ENCODE peak calls at places on chromosome 17, in seven cellular contexts. K is cardiac fibroblast, W is adrenal gland, L is spleen, E is mesothelial cell of epicardium, N is AG10803, F is HFFc6. Z is an unnamed sample.

GRCh38 chr17:30586818-30587595 is 109.8 kb downstream of the GOSR1 start:
- DNase-seq in W (peak), L (no peak), K (peak), N (peak), F (peak), E (no peak), Z (peak)

GRCh38 chr17:50218071-50218759 is 16.8 kb upstream of the COL1A1 start:
- DNase-seq in E (no peak), L (no peak), W (no peak), K (peak), N (peak), F (no peak), Z (no peak)

GRCh38 chr17:49013311-49014205 is 16.4 kb downstream of the IGF2BP1 start:
- DNase-seq in L (no peak), F (no peak), K (peak), N (peak), W (no peak), E (no peak), Z (no peak)

GRCh38 chr17:75244133-75244866 is 17.1 kb downstream of the GGA3 start:
- DNase-seq in N (no peak), L (peak), E (no peak), W (no peak), F (no peak), K (no peak), Z (no peak)

GRCh38 chr17:35725917-35726608 is 5.4 kb upstream of the RASL10B start:
- DNase-seq in F (no peak), K (peak), L (no peak), E (no peak), W (no peak), N (peak), Z (peak)

GRCh38 chr17:19787733-19788357 is 39.7 kb upstream of the ALDH3A1 start:
- DNase-seq in N (peak), W (no peak), F (no peak), E (no peak), K (peak), L (no peak), Z (no peak)

GRCh38 chr17:63434951-63435571 is 11.0 kb downstream of the CYB561 start:
- DNase-seq in W (peak), F (peak), L (no peak), E (no peak), K (peak), N (no peak), Z (peak)

GRCh38 chr17:31842416-31843381 is 16.3 kb downstream of the COPRS start:
- DNase-seq in W (peak), L (peak), K (peak), N (peak), F (peak), E (peak), Z (peak)

GRCh38 chr17:2335726-2336214 is 487 bp downstream of the TSR1 start:
- DNase-seq in E (no peak), W (peak), F (no peak), N (peak), K (no peak), L (peak), Z (no peak)

GRCh38 chr17:34365340-34365739 is 2.3 kb upstream of the CCL1 start:
- DNase-seq in K (no peak), N (no peak), W (no peak), F (no peak), L (no peak), E (no peak), Z (no peak)

GRCh38 chr17:27539152-27539551 is 82.9 kb downstream of the KSR1 start:
- DNase-seq in E (no peak), W (no peak), F (no peak), N (no peak), L (no peak), K (no peak), Z (no peak)

GRCh38 chr17:42097691-42098661 is at the start of gene ZNF385C:
- DNase-seq in N (no peak), F (no peak), W (no peak), K (no peak), L (peak), E (no peak), Z (no peak)

GRCh38 chr17:63464691-63465090 is 12.2 kb upstream of the ACE start:
- DNase-seq in K (no peak), E (no peak), L (no peak), W (no peak), N (no peak), F (no peak), Z (no peak)

GRCh38 chr17:40648326-40648968 is 829 bp upstream of the SMARCE1 start:
- DNase-seq in F (peak), L (no peak), K (peak), N (peak), W (peak), E (peak), Z (no peak)

GRCh38 chr17:77644181-77644972 is 314.1 kb upstream of the TNRC6C start:
- DNase-seq in E (no peak), N (no peak), L (peak), F (no peak), W (no peak), K (no peak), Z (peak)

GRCh38 chr17:65074778-65075250 is 18.3 kb upstream of the GNA13 start:
- DNase-seq in F (no peak), N (no peak), W (peak), L (peak), E (peak), K (peak), Z (no peak)

GRCh38 chr17:700504-701094 is 14.0 kb downstream of the VPS53 start:
- DNase-seq in W (no peak), E (no peak), K (peak), N (peak), F (peak), L (no peak), Z (peak)

GRCh38 chr17:81909966-81910839 is 996 bp downstream of the PCYT2 start:
- DNase-seq in K (no peak), N (no peak), W (peak), L (peak), E (no peak), F (no peak), Z (no peak)

GRCh38 chr17:28878981-28879380 is 18.6 kb downstream of the FLOT2 start:
- DNase-seq in L (no peak), K (peak), W (peak), F (peak), E (no peak), N (peak), Z (no peak)

GRCh38 chr17:31585280-31585630 is 193.8 kb downstream of the RAB11FIP4 start:
- DNase-seq in N (no peak), L (peak), F (no peak), E (no peak), W (no peak), K (no peak), Z (no peak)

GRCh38 chr17:31216053-31216751 is 80.8 kb downstream of the OMG start:
- DNase-seq in E (no peak), L (no peak), F (peak), K (peak), N (peak), W (peak), Z (no peak)

GRCh38 chr17:75504347-75505151 is 10.8 kb downstream of the CASKIN2 start:
- DNase-seq in F (no peak), W (peak), E (no peak), N (peak), L (peak), K (no peak), Z (no peak)

GRCh38 chr17:83119987-83120864 is 40.8 kb downstream of the METRNL start:
- DNase-seq in E (no peak), N (no peak), K (no peak), L (peak), F (no peak), W (no peak), Z (no peak)

GRCh38 chr17:39187152-39187830 is 10.2 kb downstream of the CACNB1 start:
- DNase-seq in E (no peak), L (no peak), N (no peak), W (no peak), F (no peak), K (no peak), Z (no peak)

GRCh38 chr17:80213651-80213975 is 6.5 kb downstream of the SGSH start:
- DNase-seq in L (peak), E (no peak), N (no peak), W (no peak), K (no peak), F (no peak), Z (no peak)

GRCh38 chr17:82269882-82270500 is 3.5 kb downstream of the CSNK1D start:
- DNase-seq in N (no peak), W (no peak), K (no peak), L (peak), E (no peak), F (no peak), Z (no peak)

GRCh38 chr17:49130891-49131290 is 1.7 kb upstream of the B4GALNT2 start:
- DNase-seq in L (no peak), W (no peak), F (no peak), N (no peak), K (no peak), E (no peak), Z (no peak)

GRCh38 chr17:10631048-10631700 is 25.9 kb downstream of the MYH3 start:
- DNase-seq in K (peak), F (peak), L (peak), W (peak), E (no peak), N (peak), Z (no peak)

GRCh38 chr17:55723488-55723848 is 804 bp upstream of the TMEM100 start:
- DNase-seq in E (no peak), F (no peak), N (no peak), K (no peak), L (no peak), W (no peak), Z (no peak)

GRCh38 chr17:66676421-66676820 is 158.5 kb upstream of the CACNG5 start:
- DNase-seq in N (no peak), E (no peak), L (no peak), K (no peak), W (peak), F (no peak), Z (peak)

GRCh38 chr17:39063681-39064069 is 87.8 kb downstream of the PLXDC1 start:
- DNase-seq in L (no peak), F (no peak), E (no peak), K (no peak), W (no peak), N (no peak), Z (no peak)

GRCh38 chr17:32486701-32487459 is at the start of gene CDK5R1:
- DNase-seq in E (peak), K (peak), N (peak), L (peak), F (peak), W (peak), Z (no peak)

GRCh38 chr17:81487487-81488275 is 24.9 kb downstream of the ACTG1 start:
- DNase-seq in K (peak), F (no peak), N (peak), W (peak), L (peak), E (peak), Z (no peak)

GRCh38 chr17:32490101-32490482 is 3.3 kb downstream of the CDK5R1 start:
- DNase-seq in N (no peak), W (no peak), F (no peak), E (no peak), L (peak), K (no peak), Z (no peak)

GRCh38 chr17:20073056-20073979 is 64.2 kb downstream of the SPECC1 start:
- DNase-seq in L (peak), N (peak), K (peak), F (no peak), E (no peak), W (peak), Z (peak)

GRCh38 chr17:3891626-3892094 is 1.2 kb downstream of the CAMKK1 start:
- DNase-seq in N (no peak), K (no peak), W (no peak), F (no peak), E (no peak), L (no peak), Z (no peak)

GRCh38 chr17:17841620-17842025 is 4.8 kb upstream of the SREBF1 start:
- DNase-seq in L (no peak), N (no peak), K (no peak), W (peak), F (no peak), E (no peak), Z (no peak)

DNA sequence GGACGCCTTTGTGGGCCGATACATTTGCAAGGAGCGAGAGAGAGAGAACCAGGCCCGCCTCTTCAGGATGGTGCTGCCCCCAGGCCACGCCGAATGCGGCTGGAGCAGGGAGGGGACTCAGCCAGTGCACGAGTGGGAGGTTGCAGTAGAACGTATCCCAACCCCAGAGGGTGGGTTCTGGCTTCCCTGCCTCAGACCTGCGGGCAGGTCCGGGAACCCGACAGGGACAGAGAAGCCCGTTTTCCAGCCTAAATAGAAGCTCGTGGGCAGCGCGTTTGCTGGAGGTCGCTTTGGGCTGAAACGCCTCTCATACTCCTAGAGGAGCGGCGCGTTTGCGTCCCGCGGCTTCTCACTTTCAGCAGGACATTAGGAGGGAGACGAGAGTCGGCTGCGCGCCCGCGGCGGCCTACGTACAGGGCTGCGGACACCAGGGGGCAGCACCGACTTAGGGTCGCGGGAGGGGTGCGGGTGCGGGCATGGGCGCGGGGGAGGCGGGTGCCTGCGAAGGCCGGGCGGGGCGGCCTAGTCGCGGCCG is 11.0 kb downstream of the TBX2 start:
- DNase-seq in N (peak), F (peak), W (peak), K (peak), L (peak), E (peak), Z (peak)
- TF ChIP-seq CTCF in N (no peak), F (peak), W (no peak), K (peak), L (peak), E (peak), Z (no peak)

DNA sequence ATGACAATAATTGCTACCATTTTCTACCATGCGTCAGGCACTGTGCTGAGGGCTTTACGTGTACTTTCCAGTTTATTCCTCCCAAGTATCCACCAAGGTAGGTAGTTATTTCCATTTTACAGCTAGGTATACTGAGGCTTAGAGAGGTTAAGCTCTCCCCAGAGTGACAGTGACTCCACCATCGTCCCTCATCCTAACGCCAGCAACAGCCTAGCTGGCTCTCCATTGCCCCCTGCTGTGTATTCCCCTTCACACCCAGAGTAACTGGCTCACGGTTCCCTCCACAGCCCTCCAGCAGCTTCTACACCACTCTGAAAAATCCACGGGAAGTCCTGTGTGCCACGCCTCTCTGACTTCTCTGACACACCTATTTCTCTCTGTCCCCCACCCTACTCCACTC is 7.1 kb upstream of the ASGR1 start:
- DNase-seq in F (no peak), N (no peak), K (no peak), L (no peak), W (no peak), E (no peak), Z (no peak)
- TF ChIP-seq CTCF in F (peak), N (peak), K (peak), L (no peak), W (no peak), E (no peak), Z (no peak)

GRCh38 chr17:58590377-58590776 is 75.9 kb upstream of the MTMR4 start:
- DNase-seq in W (no peak), E (no peak), L (no peak), K (no peak), N (no peak), F (no peak), Z (no peak)

GRCh38 chr17:58591455-58591854 is 77.0 kb upstream of the MTMR4 start:
- DNase-seq in K (no peak), F (no peak), E (no peak), N (no peak), W (no peak), L (no peak), Z (no peak)

GRCh38 chr17:58593121-58593520 is 78.7 kb upstream of the MTMR4 start:
- DNase-seq in F (no peak), W (no peak), E (no peak), N (no peak), K (no peak), L (no peak), Z (no peak)

GRCh38 chr17:58595194-58595792 is 80.9 kb upstream of the MTMR4 start:
- DNase-seq in E (no peak), W (no peak), F (no peak), L (no peak), N (no peak), K (no peak), Z (no peak)
- TF ChIP-seq CTCF in E (no peak), W (no peak), F (no peak), L (no peak), N (no peak), K (no peak), Z (no peak)

GRCh38 chr17:43978078-43978477 is 24.3 kb upstream of the PYY start:
- DNase-seq in W (no peak), K (no peak), F (no peak), E (no peak), N (no peak), L (no peak), Z (no peak)

GRCh38 chr17:43979011-43979410 is 25.3 kb upstream of the PYY start:
- DNase-seq in W (no peak), F (no peak), K (no peak), L (no peak), N (peak), E (no peak), Z (no peak)

GRCh38 chr17:43982171-43982570 is 22.3 kb upstream of the NAGS start:
- DNase-seq in F (no peak), K (no peak), N (no peak), W (no peak), L (no peak), E (no peak), Z (no peak)

GRCh38 chr17:43976956-43977837 is 23.5 kb upstream of the PYY start:
- DNase-seq in W (no peak), F (no peak), L (no peak), E (no peak), K (no peak), N (no peak), Z (no peak)

DNA sequence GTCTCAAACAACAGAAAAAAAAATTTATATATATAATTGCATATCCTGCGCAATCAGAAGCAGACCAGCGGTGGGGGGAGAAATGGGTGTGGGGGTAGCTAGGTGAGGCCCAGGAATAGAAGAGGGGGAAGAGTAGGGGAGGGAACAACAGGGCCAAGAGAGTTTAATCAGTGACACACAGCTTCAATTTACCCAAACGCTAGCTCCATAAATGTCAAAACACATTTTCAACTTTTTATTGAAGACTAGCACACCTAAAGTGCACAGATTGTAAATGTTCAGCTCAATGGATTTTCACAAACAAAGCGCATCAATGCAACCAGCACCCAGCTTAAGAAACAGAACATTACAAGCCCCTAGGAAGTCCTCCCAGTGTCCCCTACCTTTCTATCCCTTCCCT is 24.8 kb upstream of the NAGS start:
- DNase-seq in N (no peak), K (no peak), F (no peak), L (no peak), W (no peak), E (no peak), Z (no peak)
- TF ChIP-seq CTCF in N (no peak), K (no peak), F (no peak), L (no peak), W (no peak), E (no peak), Z (no peak)

GRCh38 chr17:57597531-57598453 is 147.3 kb downstream of the CCDC182 start:
- DNase-seq in K (peak), N (peak), E (no peak), W (peak), F (peak), L (no peak), Z (peak)
- TF ChIP-seq CTCF in K (peak), N (peak), E (peak), W (peak), F (peak), L (peak), Z (no peak)

DNA sequence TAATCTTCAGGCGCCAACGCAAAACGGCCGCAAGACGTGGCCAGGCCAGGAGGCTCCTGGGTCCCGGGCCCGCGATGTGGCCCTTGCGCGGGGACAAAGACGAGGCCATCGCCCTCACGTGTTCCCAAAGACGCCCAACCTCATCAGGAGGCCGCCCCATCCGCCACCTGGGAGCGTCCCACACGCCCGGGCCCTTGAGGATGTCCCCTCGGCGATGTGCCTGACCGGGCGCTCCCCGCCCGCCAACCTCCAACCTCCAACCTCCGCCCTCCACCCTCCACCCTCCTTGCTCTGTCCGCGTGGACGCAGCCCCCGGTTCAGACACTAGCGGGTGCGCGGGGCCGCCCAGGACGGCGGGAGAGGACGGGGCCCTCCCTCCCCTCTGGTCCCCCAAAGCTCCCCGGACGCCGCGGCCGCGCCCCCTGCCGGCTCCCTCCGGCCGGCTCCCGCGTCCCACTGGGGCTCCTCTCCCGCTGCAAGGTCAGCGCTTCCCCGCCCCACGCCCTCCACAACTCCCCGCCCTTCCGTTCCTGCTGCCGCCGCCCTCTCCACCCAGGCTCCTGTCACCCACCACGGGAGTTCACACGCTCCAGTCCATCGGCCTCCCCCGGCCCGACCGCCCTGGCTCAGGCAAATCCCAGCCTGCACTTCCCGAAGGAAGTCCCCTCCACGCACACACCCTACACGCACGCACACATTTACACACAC is 250.8 kb upstream of the RPL38 start:
- DNase-seq in K (no peak), W (peak), F (no peak), N (no peak), E (no peak), L (peak), Z (peak)
- TF ChIP-seq CTCF in K (no peak), W (no peak), F (no peak), N (peak), E (peak), L (no peak), Z (no peak)

Z was measured in lower leg skin.